ENCODE peak calls at places on chromosomes 1 and 21, in ten cellular contexts. One of them, this sample, is unnamed.

GRCh38 chr1:151476083-151476482 is 16.8 kb upstream of the POGZ start:
- DNase-seq in A549: no peak
- DNase-seq in uterus: no peak
- DNase-seq in brain microvascular endothelial cell: no peak
- DNase-seq in H9: no peak
- DNase-seq in breast epithelium: no peak
- DNase-seq in lower lobe of right lung: no peak
- DNase-seq in CD4-positive, alpha-beta T cell: no peak
- DNase-seq in IMR-90: no peak
- DNase-seq in SK-N-SH: no peak
- DNase-seq in this sample: no peak

GRCh38 chr1:98546319-98546718 is 115.2 kb upstream of the SNX7 start:
- DNase-seq in A549: no peak
- DNase-seq in uterus: no peak
- DNase-seq in brain microvascular endothelial cell: no peak
- DNase-seq in H9: no peak
- DNase-seq in breast epithelium: no peak
- DNase-seq in lower lobe of right lung: no peak
- DNase-seq in CD4-positive, alpha-beta T cell: no peak
- DNase-seq in IMR-90: peak; percentile 24
- DNase-seq in SK-N-SH: no peak
- DNase-seq in this sample: no peak

GRCh38 chr1:177898377-177898648 is 71.5 kb downstream of the SEC16B start:
- DNase-seq in A549: no peak
- DNase-seq in uterus: no peak
- DNase-seq in brain microvascular endothelial cell: no peak
- DNase-seq in H9: no peak
- DNase-seq in breast epithelium: no peak
- DNase-seq in lower lobe of right lung: no peak
- DNase-seq in CD4-positive, alpha-beta T cell: no peak
- DNase-seq in IMR-90: no peak
- DNase-seq in SK-N-SH: no peak
- DNase-seq in this sample: no peak

GRCh38 chr1:156947818-156948525 is 27.5 kb downstream of the LRRC71 start:
- DNase-seq in A549: no peak
- DNase-seq in uterus: no peak
- DNase-seq in brain microvascular endothelial cell: no peak
- DNase-seq in H9: no peak
- DNase-seq in breast epithelium: no peak
- DNase-seq in lower lobe of right lung: no peak
- DNase-seq in CD4-positive, alpha-beta T cell: no peak
- DNase-seq in IMR-90: no peak
- DNase-seq in SK-N-SH: no peak
- DNase-seq in this sample: no peak

GRCh38 chr1:245790441-245790840 is 635.7 kb downstream of the KIF26B start:
- DNase-seq in A549: no peak
- DNase-seq in uterus: no peak
- DNase-seq in brain microvascular endothelial cell: peak; percentile 9
- DNase-seq in H9: no peak
- DNase-seq in breast epithelium: no peak
- DNase-seq in lower lobe of right lung: no peak
- DNase-seq in CD4-positive, alpha-beta T cell: no peak
- DNase-seq in IMR-90: peak; percentile 52
- DNase-seq in SK-N-SH: no peak
- DNase-seq in this sample: no peak

GRCh38 chr21:44521301-44521927 is 18.6 kb downstream of the KRTAP10-1 start:
- DNase-seq in A549: no peak
- DNase-seq in uterus: no peak
- DNase-seq in brain microvascular endothelial cell: no peak
- DNase-seq in H9: no peak
- DNase-seq in breast epithelium: no peak
- DNase-seq in lower lobe of right lung: peak; percentile 44
- DNase-seq in CD4-positive, alpha-beta T cell: peak; percentile 21
- DNase-seq in IMR-90: no peak
- DNase-seq in SK-N-SH: peak; percentile 10
- DNase-seq in this sample: no peak

GRCh38 chr1:57431400-57431799 is 7.5 kb upstream of the DAB1 start:
- DNase-seq in A549: no peak
- DNase-seq in uterus: no peak
- DNase-seq in brain microvascular endothelial cell: no peak
- DNase-seq in H9: no peak
- DNase-seq in breast epithelium: no peak
- DNase-seq in lower lobe of right lung: no peak
- DNase-seq in CD4-positive, alpha-beta T cell: no peak
- DNase-seq in IMR-90: peak; percentile 12
- DNase-seq in SK-N-SH: no peak
- DNase-seq in this sample: no peak

GRCh38 chr1:181128592-181129497 is 40.3 kb downstream of the IER5 start:
- DNase-seq in A549: no peak
- DNase-seq in uterus: no peak
- DNase-seq in brain microvascular endothelial cell: no peak
- DNase-seq in H9: peak; percentile 63
- DNase-seq in breast epithelium: no peak
- DNase-seq in lower lobe of right lung: peak; percentile 85
- DNase-seq in CD4-positive, alpha-beta T cell: no peak
- DNase-seq in IMR-90: no peak
- DNase-seq in SK-N-SH: peak; percentile 79
- DNase-seq in this sample: no peak

GRCh38 chr1:26999440-26999987 is 6.0 kb downstream of the TRNP1 start:
- DNase-seq in A549: peak; percentile 90
- DNase-seq in uterus: peak; percentile 83
- DNase-seq in brain microvascular endothelial cell: peak; percentile 96
- DNase-seq in H9: peak; percentile 96
- DNase-seq in breast epithelium: peak; percentile 98
- DNase-seq in lower lobe of right lung: peak; percentile 70
- DNase-seq in CD4-positive, alpha-beta T cell: no peak
- DNase-seq in IMR-90: peak; percentile 98
- DNase-seq in SK-N-SH: no peak
- DNase-seq in this sample: no peak

GRCh38 chr1:223609961-223610360 is 55.5 kb downstream of the CAPN8 start:
- DNase-seq in A549: no peak
- DNase-seq in uterus: no peak
- DNase-seq in brain microvascular endothelial cell: no peak
- DNase-seq in H9: no peak
- DNase-seq in breast epithelium: no peak
- DNase-seq in lower lobe of right lung: no peak
- DNase-seq in CD4-positive, alpha-beta T cell: no peak
- DNase-seq in IMR-90: no peak
- DNase-seq in SK-N-SH: no peak
- DNase-seq in this sample: no peak

GRCh38 chr1:189429610-189430009 is 1048.1 kb downstream of the BRINP3 start:
- DNase-seq in A549: peak; percentile 68
- DNase-seq in uterus: no peak
- DNase-seq in brain microvascular endothelial cell: no peak
- DNase-seq in H9: peak; percentile 38
- DNase-seq in breast epithelium: no peak
- DNase-seq in lower lobe of right lung: no peak
- DNase-seq in CD4-positive, alpha-beta T cell: no peak
- DNase-seq in IMR-90: peak; percentile 52
- DNase-seq in SK-N-SH: peak; percentile 7
- DNase-seq in this sample: no peak

GRCh38 chr1:206706298-206706791 is 21.6 kb downstream of the MAPKAPK2 start:
- DNase-seq in A549: no peak
- DNase-seq in uterus: peak; percentile 73
- DNase-seq in brain microvascular endothelial cell: peak; percentile 85
- DNase-seq in H9: no peak
- DNase-seq in breast epithelium: no peak
- DNase-seq in lower lobe of right lung: no peak
- DNase-seq in CD4-positive, alpha-beta T cell: no peak
- DNase-seq in IMR-90: peak; percentile 92
- DNase-seq in SK-N-SH: no peak
- DNase-seq in this sample: no peak

GRCh38 chr1:35557118-35557610 is at the start of gene KIAA0319L:
- DNase-seq in A549: peak; percentile 56
- DNase-seq in uterus: peak; percentile 87
- DNase-seq in brain microvascular endothelial cell: no peak
- DNase-seq in H9: peak; percentile 93
- DNase-seq in breast epithelium: no peak
- DNase-seq in lower lobe of right lung: peak; percentile 92
- DNase-seq in CD4-positive, alpha-beta T cell: no peak
- DNase-seq in IMR-90: peak; percentile 37
- DNase-seq in SK-N-SH: peak; percentile 94
- DNase-seq in this sample: peak; percentile 94

DNA sequence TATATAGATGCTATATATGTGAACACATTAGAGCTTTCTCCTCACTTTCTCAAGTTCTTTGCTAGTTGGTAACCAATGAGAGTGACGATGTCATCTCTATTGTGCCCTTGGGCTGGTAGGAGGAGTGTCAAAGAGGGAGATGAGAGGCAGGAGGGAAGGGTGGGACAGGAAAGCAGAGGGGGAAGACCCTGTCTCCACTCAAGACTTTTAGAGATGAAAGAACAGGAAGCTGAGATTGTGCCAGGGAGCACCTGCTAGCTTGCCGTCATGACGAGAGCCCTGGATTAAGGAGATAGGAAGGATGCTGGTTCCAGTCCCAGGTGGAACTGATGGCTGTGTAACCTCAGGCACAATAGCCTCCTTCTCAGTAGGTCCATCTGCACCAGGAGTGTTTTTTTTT is 16.7 kb downstream of the CNR2 start:
- DNase-seq in A549: no peak
- DNase-seq in uterus: no peak
- DNase-seq in brain microvascular endothelial cell: no peak
- DNase-seq in H9: no peak
- DNase-seq in breast epithelium: no peak
- DNase-seq in lower lobe of right lung: no peak
- DNase-seq in CD4-positive, alpha-beta T cell: no peak
- DNase-seq in IMR-90: no peak
- DNase-seq in SK-N-SH: no peak
- DNase-seq in this sample: no peak
- H3K27ac ChIP-seq in A549: no peak overlapping the region
- H3K27ac ChIP-seq in uterus: no peak overlapping the region
- H3K27ac ChIP-seq in brain microvascular endothelial cell: no peak overlapping the region
- H3K27ac ChIP-seq in H9: no peak overlapping the region
- H3K27ac ChIP-seq in breast epithelium: no peak overlapping the region
- H3K27ac ChIP-seq in lower lobe of right lung: peak overlapping the region; percentile 67
- H3K27ac ChIP-seq in CD4-positive, alpha-beta T cell: no peak overlapping the region
- H3K27ac ChIP-seq in IMR-90: no peak overlapping the region
- H3K27ac ChIP-seq in SK-N-SH: no peak overlapping the region
- H3K27ac ChIP-seq in this sample: no peak overlapping the region

GRCh38 chr1:234988160-234988528 is 140.5 kb downstream of the TOMM20 start:
- DNase-seq in A549: no peak
- DNase-seq in uterus: no peak
- DNase-seq in brain microvascular endothelial cell: no peak
- DNase-seq in H9: no peak
- DNase-seq in breast epithelium: no peak
- DNase-seq in lower lobe of right lung: no peak
- DNase-seq in CD4-positive, alpha-beta T cell: no peak
- DNase-seq in IMR-90: no peak
- DNase-seq in SK-N-SH: no peak
- DNase-seq in this sample: no peak

GRCh38 chr1:234988536-234988935 is 140.1 kb downstream of the TOMM20 start:
- DNase-seq in A549: no peak
- DNase-seq in uterus: no peak
- DNase-seq in brain microvascular endothelial cell: no peak
- DNase-seq in H9: no peak
- DNase-seq in breast epithelium: no peak
- DNase-seq in lower lobe of right lung: no peak
- DNase-seq in CD4-positive, alpha-beta T cell: no peak
- DNase-seq in IMR-90: no peak
- DNase-seq in SK-N-SH: no peak
- DNase-seq in this sample: no peak

GRCh38 chr1:234990328-234990675 is 138.3 kb downstream of the TOMM20 start:
- DNase-seq in A549: no peak
- DNase-seq in uterus: no peak
- DNase-seq in brain microvascular endothelial cell: no peak
- DNase-seq in H9: no peak
- DNase-seq in breast epithelium: no peak
- DNase-seq in lower lobe of right lung: no peak
- DNase-seq in CD4-positive, alpha-beta T cell: no peak
- DNase-seq in IMR-90: no peak
- DNase-seq in SK-N-SH: no peak
- DNase-seq in this sample: no peak

GRCh38 chr1:234989479-234990327 is 138.9 kb downstream of the TOMM20 start:
- DNase-seq in A549: no peak
- DNase-seq in uterus: no peak
- DNase-seq in brain microvascular endothelial cell: no peak
- DNase-seq in H9: no peak
- DNase-seq in breast epithelium: no peak
- DNase-seq in lower lobe of right lung: no peak
- DNase-seq in CD4-positive, alpha-beta T cell: no peak
- DNase-seq in IMR-90: no peak
- DNase-seq in SK-N-SH: no peak
- DNase-seq in this sample: no peak

GRCh38 chr1:234989019-234989418 is 139.6 kb downstream of the TOMM20 start:
- DNase-seq in A549: no peak
- DNase-seq in uterus: no peak
- DNase-seq in brain microvascular endothelial cell: no peak
- DNase-seq in H9: no peak
- DNase-seq in breast epithelium: no peak
- DNase-seq in lower lobe of right lung: no peak
- DNase-seq in CD4-positive, alpha-beta T cell: no peak
- DNase-seq in IMR-90: peak; percentile 64
- DNase-seq in SK-N-SH: no peak
- DNase-seq in this sample: no peak
- H3K27ac ChIP-seq in A549: peak overlapping the region; percentile 78
- H3K27ac ChIP-seq in uterus: peak overlapping the region; percentile 89
- H3K27ac ChIP-seq in brain microvascular endothelial cell: peak overlapping the region; percentile 1
- H3K27ac ChIP-seq in H9: no peak overlapping the region
- H3K27ac ChIP-seq in breast epithelium: peak overlapping the region; percentile 96
- H3K27ac ChIP-seq in lower lobe of right lung: no peak overlapping the region
- H3K27ac ChIP-seq in CD4-positive, alpha-beta T cell: no peak overlapping the region
- H3K27ac ChIP-seq in IMR-90: peak overlapping the region; percentile 32
- H3K27ac ChIP-seq in SK-N-SH: no peak overlapping the region
- H3K27ac ChIP-seq in this sample: no peak overlapping the region

GRCh38 chr1:23727362-23727811 is 15.9 kb upstream of the ELOA start:
- DNase-seq in A549: peak; percentile 36
- DNase-seq in uterus: peak; percentile 73
- DNase-seq in brain microvascular endothelial cell: no peak
- DNase-seq in H9: no peak
- DNase-seq in breast epithelium: peak; percentile 67
- DNase-seq in lower lobe of right lung: peak; percentile 92
- DNase-seq in CD4-positive, alpha-beta T cell: no peak
- DNase-seq in IMR-90: peak; percentile 91
- DNase-seq in SK-N-SH: no peak
- DNase-seq in this sample: peak; percentile 3
- H3K27ac ChIP-seq in A549: peak overlapping the region; percentile 35
- H3K27ac ChIP-seq in uterus: no peak overlapping the region
- H3K27ac ChIP-seq in brain microvascular endothelial cell: no peak overlapping the region
- H3K27ac ChIP-seq in H9: no peak overlapping the region
- H3K27ac ChIP-seq in breast epithelium: peak overlapping the region; percentile 75
- H3K27ac ChIP-seq in lower lobe of right lung: peak overlapping the region; percentile 64
- H3K27ac ChIP-seq in CD4-positive, alpha-beta T cell: no peak overlapping the region
- H3K27ac ChIP-seq in IMR-90: peak overlapping the region; percentile 57
- H3K27ac ChIP-seq in SK-N-SH: no peak overlapping the region
- H3K27ac ChIP-seq in this sample: no peak overlapping the region

DNA sequence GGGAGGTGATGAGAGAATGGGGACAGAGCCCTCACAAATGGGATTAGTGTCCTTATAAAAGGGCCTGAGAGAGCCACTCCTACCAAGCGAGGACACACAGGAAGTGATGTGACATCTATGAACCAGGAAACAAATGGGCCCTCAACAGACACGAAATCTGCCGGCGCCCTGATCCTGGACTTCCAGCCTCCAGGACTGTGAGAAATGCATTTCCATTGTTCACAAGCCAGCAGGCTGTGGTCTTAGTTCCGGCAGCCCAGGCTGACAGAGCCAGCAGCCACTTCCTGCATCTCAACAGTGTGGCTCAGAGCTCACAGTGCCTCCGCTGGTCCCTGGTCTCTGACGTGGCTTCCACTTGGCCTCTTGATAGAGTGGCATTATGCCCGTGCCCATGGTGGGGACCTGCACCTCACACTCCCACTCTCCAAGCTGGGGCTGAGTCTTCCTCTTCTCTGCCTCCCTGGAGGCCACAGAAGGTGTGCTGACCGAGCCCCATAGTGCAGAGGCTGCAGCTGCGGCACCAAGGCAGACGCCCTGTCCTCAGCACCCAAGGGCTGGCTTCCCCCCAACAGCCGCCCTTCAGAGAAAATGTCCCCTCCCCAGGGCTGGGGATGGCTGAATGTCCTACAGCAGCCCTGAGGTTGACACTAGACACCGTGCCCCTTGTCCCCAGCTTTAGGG is 44.9 kb downstream of the ACOT7 start:
- DNase-seq in A549: peak; percentile 26
- DNase-seq in uterus: no peak
- DNase-seq in brain microvascular endothelial cell: peak; percentile 52
- DNase-seq in H9: no peak
- DNase-seq in breast epithelium: peak; percentile 69
- DNase-seq in lower lobe of right lung: no peak
- DNase-seq in CD4-positive, alpha-beta T cell: peak; percentile 61
- DNase-seq in IMR-90: peak; percentile 32
- DNase-seq in SK-N-SH: no peak
- DNase-seq in this sample: no peak
- H3K27ac ChIP-seq in A549: no peak overlapping the region
- H3K27ac ChIP-seq in uterus: no peak overlapping the region
- H3K27ac ChIP-seq in brain microvascular endothelial cell: peak overlapping the region; percentile 22
- H3K27ac ChIP-seq in H9: no peak overlapping the region
- H3K27ac ChIP-seq in breast epithelium: peak overlapping the region; percentile 41
- H3K27ac ChIP-seq in lower lobe of right lung: peak overlapping the region; percentile 75
- H3K27ac ChIP-seq in CD4-positive, alpha-beta T cell: peak overlapping the region; percentile 57
- H3K27ac ChIP-seq in IMR-90: no peak overlapping the region
- H3K27ac ChIP-seq in SK-N-SH: no peak overlapping the region
- H3K27ac ChIP-seq in this sample: peak overlapping the region; percentile 26